ENCODE peak calls at places on chromosome 21, in five cellular contexts. K is activated CD4-positive, alpha-beta T cell treated with anti-CD3 and anti-CD28 coated beads for 36 hours; D is GM23338; J is mucosa of gallbladder; B is T-helper 2 cell. G is an unnamed sample.

GRCh38 chr21:16389622-16390021 is 659.8 kb downstream of the USP25 start:
- DNase-seq in K (no peak), D (no peak), J (no peak), B (no peak), G (no peak)

GRCh38 chr21:45150630-45151265 is 76.4 kb downstream of the ADARB1 start:
- DNase-seq in K (no peak), D (no peak), J (peak; percentile 8), B (no peak), G (no peak)

GRCh38 chr21:23887709-23888303 is 1719.5 kb downstream of the MRPL39 start:
- DNase-seq in K (peak; percentile 10), D (no peak), J (no peak), B (peak; percentile 76), G (no peak)

GRCh38 chr21:45178072-45178608 is 103.8 kb downstream of the ADARB1 start:
- DNase-seq in K (no peak), D (no peak), J (no peak), B (no peak), G (no peak)

GRCh38 chr21:15752763-15753407 is 23.1 kb downstream of the USP25 start:
- DNase-seq in K (no peak), D (peak; percentile 99), J (no peak), B (no peak), G (no peak)

GRCh38 chr21:42593007-42593814 is 60.2 kb upstream of the PDE9A start:
- DNase-seq in K (peak; percentile 87), D (peak; percentile 94), J (peak; percentile 75), B (peak; percentile 59), G (peak; percentile 62)

GRCh38 chr21:32698971-32699693 is 28.7 kb downstream of the SYNJ1 start:
- DNase-seq in K (no peak), D (no peak), J (no peak), B (no peak), G (no peak)

GRCh38 chr21:34670962-34671348 is 2.2 kb downstream of the CLIC6 start:
- DNase-seq in K (no peak), D (peak; percentile 60), J (no peak), B (no peak), G (no peak)

GRCh38 chr21:45601551-45601950 is 42.0 kb upstream of the PCBP3 start:
- DNase-seq in K (no peak), D (no peak), J (no peak), B (no peak), G (no peak)

GRCh38 chr21:33478858-33479678 is 706 bp downstream of the TMEM50B start:
- DNase-seq in K (peak; percentile 64), D (peak; percentile 71), J (peak; percentile 26), B (peak; percentile 67), G (no peak)

GRCh38 chr21:46180079-46180722 is 4.1 kb downstream of the SPATC1L start:
- DNase-seq in K (no peak), D (no peak), J (no peak), B (no peak), G (no peak)

GRCh38 chr21:25243809-25244208 is 363.5 kb downstream of the MRPL39 start:
- DNase-seq in K (no peak), D (no peak), J (no peak), B (no peak), G (no peak)

GRCh38 chr21:44964381-44964780 is 24.6 kb downstream of the SLX9 start:
- DNase-seq in K (no peak), D (no peak), J (no peak), B (no peak), G (no peak)